ENCODE peak calls at places on chromosomes 5 and 9, in seven cellular contexts. J, G, S, L, R, P and C are unnamed samples.
A peak's percentile ranks its signal among the peaks of the same experiment; 100 is the strongest.

GRCh38 chr9:114735732-114736131 is 53.7 kb upstream of the TEX48 start:
- DNase-seq in J (no peak), G (peak; percentile 84), S (no peak), L (peak; percentile 6), R (no peak), P (no peak), C (peak; percentile 3)

GRCh38 chr5:6820851-6821479 is 107.7 kb downstream of the TENT4A start:
- DNase-seq in J (peak; percentile 89), G (peak; percentile 51), S (peak; percentile 42), L (no peak), R (no peak), P (peak; percentile 75), C (peak; percentile 59)

GRCh38 chr9:98175013-98175679 is 17.3 kb downstream of the CORO2A start:
- DNase-seq in J (no peak), G (no peak), S (no peak), L (no peak), R (no peak), P (no peak), C (no peak)

GRCh38 chr9:4936823-4937222 is 48.2 kb upstream of the JAK2 start:
- DNase-seq in J (no peak), G (no peak), S (no peak), L (no peak), R (no peak), P (no peak), C (no peak)

GRCh38 chr5:151072234-151073025 is 8.4 kb downstream of the TNIP1 start:
- DNase-seq in J (no peak), G (peak; percentile 66), S (no peak), L (no peak), R (peak; percentile 83), P (peak; percentile 95), C (no peak)

GRCh38 chr9:23120630-23121029 is 674.0 kb downstream of the DMRTA1 start:
- DNase-seq in J (no peak), G (no peak), S (no peak), L (no peak), R (no peak), P (no peak), C (no peak)

GRCh38 chr5:22621084-22621483 is 232.1 kb downstream of the CDH12 start:
- DNase-seq in J (no peak), G (no peak), S (no peak), L (no peak), R (no peak), P (no peak), C (no peak)

GRCh38 chr9:122374885-122375420 is 4.1 kb downstream of the PTGS1 start:
- DNase-seq in J (no peak), G (peak; percentile 74), S (no peak), L (no peak), R (no peak), P (peak; percentile 11), C (no peak)

GRCh38 chr9:132372177-132373095 is 17.6 kb upstream of the SETX start:
- DNase-seq in J (no peak), G (peak; percentile 26), S (no peak), L (no peak), R (no peak), P (peak; percentile 8), C (no peak)

GRCh38 chr5:9775339-9775738 is 145.2 kb upstream of the TAS2R1 start:
- DNase-seq in J (no peak), G (peak; percentile 20), S (no peak), L (no peak), R (no peak), P (no peak), C (no peak)

GRCh38 chr9:98195671-98196070 is 3.2 kb upstream of the CORO2A start:
- DNase-seq in J (no peak), G (no peak), S (no peak), L (no peak), R (no peak), P (no peak), C (no peak)

GRCh38 chr5:56054651-56055050 is 59.9 kb upstream of the IL6ST start:
- DNase-seq in J (no peak), G (no peak), S (no peak), L (no peak), R (no peak), P (peak; percentile 80), C (no peak)

GRCh38 chr5:169091396-169091980 is 209.5 kb downstream of the SLIT3 start:
- DNase-seq in J (no peak), G (no peak), S (no peak), L (no peak), R (no peak), P (no peak), C (no peak)

GRCh38 chr5:172150514-172151425 is 37.3 kb downstream of the STK10 start:
- DNase-seq in J (no peak), G (peak; percentile 77), S (no peak), L (no peak), R (no peak), P (peak; percentile 49), C (no peak)

GRCh38 chr9:69412741-69413150 is 87.7 kb downstream of the ENTREP1 start:
- DNase-seq in J (no peak), G (no peak), S (no peak), L (no peak), R (peak; percentile 10), P (peak; percentile 74), C (no peak)

GRCh38 chr9:136942112-136942880 is 2.2 kb downstream of the FBXW5 start:
- DNase-seq in J (no peak), G (no peak), S (no peak), L (no peak), R (no peak), P (no peak), C (no peak)

GRCh38 chr5:151569132-151570046 is 21.7 kb downstream of the FAT2 start:
- DNase-seq in J (no peak), G (no peak), S (peak; percentile 20), L (no peak), R (no peak), P (no peak), C (no peak)

GRCh38 chr5:149211566-149211965 is 60.1 kb upstream of the AFAP1L1 start:
- DNase-seq in J (no peak), G (peak; percentile 86), S (no peak), L (no peak), R (peak; percentile 61), P (no peak), C (no peak)

GRCh38 chr5:95081500-95082355 is 203.2 kb downstream of the MCTP1 start:
- DNase-seq in J (no peak), G (peak; percentile 81), S (no peak), L (no peak), R (peak; percentile 86), P (peak; percentile 52), C (no peak)

GRCh38 chr9:100064872-100065581 is 33.8 kb downstream of the ERP44 start:
- DNase-seq in J (no peak), G (peak; percentile 43), S (no peak), L (no peak), R (peak; percentile 49), P (peak; percentile 59), C (no peak)

GRCh38 chr5:117326997-117327396 is 752.4 kb upstream of the SEMA6A start:
- DNase-seq in J (no peak), G (no peak), S (no peak), L (no peak), R (no peak), P (no peak), C (no peak)

GRCh38 chr9:71504636-71505035 is 263.7 kb downstream of the CEMIP2 start:
- DNase-seq in J (no peak), G (no peak), S (no peak), L (no peak), R (peak; percentile 41), P (peak; percentile 68), C (no peak)

GRCh38 chr9:133346021-133346713 is 1.8 kb downstream of the MED22 start:
- DNase-seq in J (no peak), G (no peak), S (no peak), L (no peak), R (no peak), P (no peak), C (no peak)

GRCh38 chr5:102858808-102859207 is 103.7 kb downstream of the PAM start:
- DNase-seq in J (no peak), G (peak; percentile 48), S (no peak), L (no peak), R (peak; percentile 14), P (peak; percentile 34), C (no peak)

GRCh38 chr9:112785981-112786380 is 35.4 kb downstream of the SNX30 start:
- DNase-seq in J (no peak), G (no peak), S (no peak), L (no peak), R (no peak), P (no peak), C (no peak)

GRCh38 chr5:180296778-180297177 is 4.9 kb upstream of the MAPK9 start:
- DNase-seq in J (no peak), G (no peak), S (no peak), L (no peak), R (no peak), P (no peak), C (no peak)

GRCh38 chr9:123584202-123585176 is 228.5 kb downstream of the CRB2 start:
- DNase-seq in J (no peak), G (no peak), S (no peak), L (no peak), R (no peak), P (no peak), C (no peak)